ENCODE peak calls at places on chromosomes 6 and 20, in eight cellular contexts. Q is breast epithelium, R is ovary, L is caudate nucleus, M is upper lobe of right lung, G is pancreas, O is astrocyte, X is heart left ventricle. E is an unnamed sample.

GRCh38 chr6:136582702-136583471 is 32.7 kb upstream of the MAP7 start:
- DNase-seq in X (no peak), O (peak), M (no peak), G (no peak), R (no peak), L (no peak), Q (no peak), E (no peak)

GRCh38 chr6:34132486-34133185 is 13.3 kb downstream of the GRM4 start:
- DNase-seq in X (no peak), O (peak), R (no peak), M (no peak), G (peak), Q (no peak), L (no peak), E (no peak)

GRCh38 chr6:131602913-131603312 is 25.1 kb downstream of the MED23 start:
- DNase-seq in R (no peak), G (no peak), X (no peak), L (no peak), O (peak), M (no peak), Q (no peak), E (no peak)

GRCh38 chr6:137495652-137496391 is 1.6 kb upstream of the OLIG3 start:
- DNase-seq in M (no peak), Q (no peak), G (no peak), R (no peak), X (no peak), O (no peak), L (no peak), E (no peak)

GRCh38 chr6:15758631-15759215 is 95.9 kb upstream of the DTNBP1 start:
- DNase-seq in R (no peak), X (no peak), Q (no peak), L (no peak), G (no peak), O (no peak), M (no peak), E (no peak)

GRCh38 chr6:14270925-14271791 is 153.6 kb downstream of the CD83 start:
- DNase-seq in M (no peak), X (no peak), L (no peak), G (no peak), R (no peak), O (peak), Q (no peak), E (no peak)

GRCh38 chr6:97456070-97456469 is 173.1 kb upstream of the MMS22L start:
- DNase-seq in R (no peak), O (no peak), G (no peak), Q (no peak), X (no peak), L (no peak), M (no peak), E (no peak)

GRCh38 chr6:10383312-10384063 is 31.4 kb downstream of the TFAP2A start:
- DNase-seq in M (no peak), L (no peak), O (no peak), G (no peak), X (no peak), R (no peak), Q (peak), E (no peak)

GRCh38 chr20:58693226-58694006 is 816 bp downstream of the NPEPL1 start:
- DNase-seq in X (no peak), G (peak), L (no peak), M (peak), O (no peak), R (no peak), Q (no peak), E (no peak)

GRCh38 chr20:25000268-25000801 is 7.8 kb upstream of the APMAP start:
- DNase-seq in G (peak), X (peak), L (no peak), R (peak), M (peak), Q (peak), O (peak), E (no peak)

GRCh38 chr6:1679691-1680068 is 70.0 kb downstream of the FOXC1 start:
- DNase-seq in R (no peak), O (peak), X (no peak), G (no peak), L (no peak), M (no peak), Q (no peak), E (no peak)

GRCh38 chr20:31706607-31707257 is 15.9 kb downstream of the BCL2L1 start:
- DNase-seq in O (no peak), G (no peak), Q (no peak), L (no peak), M (peak), R (no peak), X (no peak), E (no peak)

GRCh38 chr6:21664263-21665081 is 70.9 kb downstream of the SOX4 start:
- DNase-seq in M (peak), R (peak), O (peak), X (peak), L (no peak), Q (peak), G (peak), E (no peak)

GRCh38 chr20:57600324-57601210 is 19.7 kb downstream of the ZBP1 start:
- DNase-seq in G (no peak), Q (no peak), M (no peak), O (no peak), R (no peak), L (no peak), X (no peak), E (no peak)

GRCh38 chr6:19986691-19987438 is 149.7 kb downstream of the ID4 start:
- DNase-seq in M (no peak), R (no peak), L (no peak), O (no peak), X (no peak), G (no peak), Q (no peak), E (no peak)

GRCh38 chr6:150550244-150550643 is 49.4 kb upstream of the PLEKHG1 start:
- DNase-seq in X (no peak), L (no peak), M (no peak), G (no peak), O (no peak), R (no peak), Q (no peak), E (no peak)

GRCh38 chr6:35497571-35498406 is 910 bp upstream of the TEAD3 start:
- DNase-seq in Q (peak), L (no peak), O (peak), G (peak), X (peak), R (peak), M (peak), E (no peak)

GRCh38 chr6:166286831-166287271 is 21.3 kb downstream of the PRR18 start:
- DNase-seq in R (no peak), L (no peak), M (no peak), Q (no peak), X (no peak), O (no peak), G (no peak), E (no peak)

GRCh38 chr6:141388666-141389065 is 744.1 kb upstream of the GJE1 start:
- DNase-seq in O (no peak), R (no peak), G (no peak), Q (no peak), X (no peak), M (no peak), L (no peak), E (no peak)

GRCh38 chr6:136317976-136318375 is 28.3 kb upstream of the BCLAF1 start:
- DNase-seq in O (no peak), R (no peak), G (no peak), L (no peak), Q (no peak), M (no peak), X (no peak), E (no peak)

GRCh38 chr6:27230758-27231111 is 16.8 kb upstream of the PRSS16 start:
- DNase-seq in M (no peak), X (no peak), L (no peak), O (no peak), Q (no peak), R (no peak), G (no peak), E (no peak)

GRCh38 chr6:108442770-108443520 is 117.8 kb upstream of the FOXO3 start:
- DNase-seq in L (no peak), R (no peak), G (no peak), X (no peak), Q (no peak), O (no peak), M (no peak), E (no peak)

GRCh38 chr6:95923518-95923917 is 92.3 kb upstream of the FUT9 start:
- DNase-seq in Q (no peak), M (no peak), R (no peak), L (no peak), X (no peak), O (no peak), G (no peak), E (no peak)

GRCh38 chr6:12717356-12717755 is 789 bp downstream of the PHACTR1 start:
- DNase-seq in L (no peak), X (no peak), G (no peak), O (peak), M (no peak), Q (no peak), R (no peak), E (no peak)

GRCh38 chr6:40931927-40932326 is 107.1 kb downstream of the UNC5CL start:
- DNase-seq in G (no peak), L (no peak), Q (no peak), O (peak), X (no peak), M (no peak), R (no peak), E (no peak)

GRCh38 chr6:40932366-40932765 is 106.7 kb downstream of the UNC5CL start:
- DNase-seq in M (no peak), R (no peak), G (no peak), X (no peak), Q (no peak), L (no peak), O (no peak), E (no peak)

GRCh38 chr6:40928738-40929137 is 110.3 kb downstream of the UNC5CL start:
- DNase-seq in Q (no peak), M (no peak), X (no peak), R (no peak), G (no peak), O (no peak), L (no peak), E (no peak)

GRCh38 chr6:40930045-40930444 is 109.0 kb downstream of the UNC5CL start:
- DNase-seq in Q (no peak), M (no peak), O (no peak), L (no peak), R (no peak), G (no peak), X (no peak), E (no peak)

GRCh38 chr6:40930555-40930954 is 108.5 kb downstream of the UNC5CL start:
- DNase-seq in G (no peak), L (no peak), Q (no peak), M (no peak), X (no peak), O (no peak), R (no peak), E (no peak)
- H3K27ac ChIP-seq in G (no peak), L (no peak), Q (no peak), M (no peak), X (peak), O (no peak), R (no peak), E (no peak)

GRCh38 chr6:111583221-111583620 is 22.5 kb downstream of the TRAF3IP2 start:
- DNase-seq in G (no peak), X (no peak), R (no peak), Q (no peak), L (no peak), M (no peak), O (no peak), E (no peak)

GRCh38 chr6:111579816-111580215 is 25.9 kb downstream of the TRAF3IP2 start:
- DNase-seq in Q (no peak), O (no peak), G (no peak), R (no peak), X (no peak), L (no peak), M (no peak), E (no peak)

GRCh38 chr6:111581957-111582356 is 23.7 kb downstream of the TRAF3IP2 start:
- DNase-seq in X (no peak), Q (no peak), M (no peak), R (no peak), O (no peak), G (no peak), L (no peak), E (no peak)

GRCh38 chr6:111580826-111581505 is 24.7 kb downstream of the TRAF3IP2 start:
- DNase-seq in O (no peak), Q (no peak), R (no peak), M (no peak), L (no peak), G (no peak), X (no peak), E (no peak)

DNA sequence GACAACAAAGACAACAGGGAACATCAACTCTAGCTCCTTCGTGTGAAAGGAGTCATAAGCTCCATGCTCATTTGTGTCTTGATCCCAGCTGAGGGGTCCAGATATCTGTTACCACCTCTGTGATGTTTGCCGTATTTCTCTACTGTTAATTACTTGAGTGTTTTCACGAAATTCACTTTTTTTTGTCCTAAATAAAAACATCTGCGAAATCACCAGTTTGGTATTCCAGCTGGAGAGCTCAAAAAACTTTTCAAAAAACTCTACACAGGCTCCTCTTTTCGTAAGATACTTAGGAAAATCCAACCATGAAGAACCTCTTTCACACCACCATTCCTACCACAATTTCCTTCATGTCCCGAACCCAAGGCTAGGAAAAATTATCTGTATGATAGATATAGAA is 25.3 kb downstream of the TRAF3IP2 start:
- DNase-seq in R (no peak), L (no peak), M (no peak), X (no peak), Q (no peak), G (no peak), O (no peak), E (no peak)
- H3K27ac ChIP-seq in R (no peak), L (no peak), M (no peak), X (no peak), Q (peak), G (no peak), O (no peak), E (no peak)

DNA sequence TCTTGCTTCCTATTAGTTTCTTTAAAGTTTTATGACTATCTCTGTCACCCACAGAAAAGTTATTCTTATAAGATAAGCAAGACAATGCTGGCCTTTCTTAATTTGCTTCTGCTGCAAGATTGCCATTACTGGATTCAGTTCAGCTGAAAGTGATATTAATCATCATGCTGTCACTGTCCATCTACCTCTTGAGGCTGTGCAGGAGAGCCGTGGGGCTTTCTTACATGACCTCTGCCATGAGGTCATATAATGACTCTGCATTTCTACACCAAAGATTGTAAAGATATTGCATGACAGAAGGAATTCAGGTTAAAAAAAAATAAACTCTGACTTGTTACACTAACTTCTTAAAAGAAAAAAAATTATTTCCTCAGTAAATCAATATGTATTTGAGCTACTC is 106.9 kb downstream of the TRDN start:
- DNase-seq in X (no peak), L (no peak), M (no peak), G (no peak), R (no peak), Q (no peak), O (no peak), E (no peak)
- H3K27ac ChIP-seq in X (peak), L (no peak), M (no peak), G (no peak), R (no peak), Q (no peak), O (no peak), E (no peak)

GRCh38 chr20:34709044-34709835 is 5.1 kb downstream of the TP53INP2 start:
- DNase-seq in L (peak), G (peak), R (peak), Q (peak), X (peak), O (peak), M (peak), E (peak)
- H3K27ac ChIP-seq in L (peak), G (peak), R (peak), Q (peak), X (peak), O (peak), M (peak), E (peak)

DNA sequence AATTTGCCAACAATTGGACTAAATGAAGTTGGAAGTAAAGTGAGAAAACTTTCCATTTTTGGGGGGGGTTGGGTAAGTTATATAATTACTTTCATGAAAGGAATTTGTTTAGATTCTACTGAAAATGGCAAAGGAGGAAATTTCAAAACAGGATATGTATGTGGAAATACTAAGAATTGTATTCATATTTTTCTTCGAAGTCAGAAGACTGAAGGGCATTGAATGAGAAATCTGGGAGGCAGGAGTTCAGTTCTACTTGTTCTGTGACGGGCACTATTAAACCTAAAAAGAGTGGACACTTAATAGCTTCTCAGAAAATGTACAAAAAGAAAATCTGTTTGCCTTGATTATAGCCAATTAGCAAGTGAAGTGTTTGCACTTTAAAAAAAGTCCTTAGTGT is 114.7 kb downstream of the PRIM2 start:
- DNase-seq in G (no peak), O (peak), L (no peak), R (no peak), X (no peak), M (no peak), Q (no peak), E (no peak)
- H3K27ac ChIP-seq in G (no peak), O (no peak), L (no peak), R (no peak), X (no peak), M (no peak), Q (no peak), E (no peak)